ENCODE peak calls at places on chromosomes 6 and 20, in nine cellular contexts. U is bronchial epithelial cell; X is HEK293T; B is putamen; A is activated CD4-positive, alpha-beta T cell treated with anti-CD3 and anti-CD28 coated beads, Interleukin-2, amount 50 U/mL, for 1 hour; W is stimulated activated CD8-positive, alpha-beta memory T cell treated with anti-CD3 and anti-CD28 coated beads, Interleukin-4, amount 100 ng/mL, for 48 hours; C is WTC11; M is NCI-H460; N is HFFc6. S is an unnamed sample.

GRCh38 chr6:167292301-167293087 is 1.4 kb downstream of the UNC93A start:
- DNase-seq in U (no peak), X (no peak), B (no peak), A (no peak), W (no peak), C (no peak), M (no peak), N (no peak), S (no peak)

GRCh38 chr6:118580585-118581419 is 32.7 kb downstream of the PLN start:
- DNase-seq in U (peak; percentile 63), X (peak; percentile 75), B (peak; percentile 72), A (no peak), W (no peak), C (peak; percentile 26), M (peak; percentile 25), N (peak; percentile 73), S (peak; percentile 86)

GRCh38 chr20:61879303-61879620 is 186.4 kb downstream of the TAF4 start:
- DNase-seq in U (no peak), X (no peak), B (no peak), A (no peak), W (no peak), C (no peak), M (no peak), N (no peak), S (no peak)

GRCh38 chr6:112562348-112563220 is 215.5 kb downstream of the RFPL4B start:
- DNase-seq in U (no peak), X (no peak), B (peak; percentile 51), A (no peak), W (no peak), C (no peak), M (no peak), N (peak; percentile 16), S (peak; percentile 74)

GRCh38 chr20:4989570-4989969 is 11.7 kb downstream of the SLC23A2 start:
- DNase-seq in U (no peak), X (no peak), B (no peak), A (no peak), W (peak; percentile 32), C (no peak), M (no peak), N (no peak), S (no peak)

GRCh38 chr6:110781522-110782200 is 33.6 kb downstream of the CDK19 start:
- DNase-seq in U (peak; percentile 27), X (no peak), B (no peak), A (no peak), W (no peak), C (no peak), M (no peak), N (no peak), S (no peak)

GRCh38 chr6:100453701-100454521 is 10.8 kb downstream of the SIM1 start:
- DNase-seq in U (no peak), X (no peak), B (no peak), A (no peak), W (no peak), C (peak; percentile 77), M (no peak), N (peak; percentile 93), S (no peak)

GRCh38 chr20:38704136-38704535 is 20.1 kb upstream of the SLC32A1 start:
- DNase-seq in U (no peak), X (no peak), B (no peak), A (no peak), W (no peak), C (no peak), M (no peak), N (no peak), S (no peak)

GRCh38 chr20:35773154-35773751 is 1.4 kb downstream of the PHF20 start:
- DNase-seq in U (peak; percentile 30), X (no peak), B (peak; percentile 19), A (peak; percentile 10), W (peak; percentile 51), C (no peak), M (no peak), N (no peak), S (peak; percentile 70)

GRCh38 chr6:53369876-53370515 is 21.2 kb upstream of the ELOVL5 start:
- DNase-seq in U (no peak), X (no peak), B (no peak), A (no peak), W (no peak), C (no peak), M (no peak), N (no peak), S (no peak)

S was measured in pons.